ENCODE peak calls at places on chromosomes 1 and 21, in nine cellular contexts. J is right lobe of liver; X is T-helper 17 cell; U is upper lobe of right lung; M is natural killer cell; A is heart right ventricle; L is activated CD8-positive, alpha-beta T cell treated with anti-CD3 and anti-CD28 coated beads, Interleukin-2, amount 10 ng/mL, durations not matched to agents 7 days and 5 days; Y is activated T-helper 17 cell treated with anti-CD3 and anti-CD28 coated beads, Interleukin-2, amount 50 U/mL, for 72 hours; T is stimulated activated naive CD8-positive, alpha-beta T cell treated with anti-CD3 and anti-CD28 coated beads, Interleukin-15, amount 100 ng/mL, for 72 hours. S is an unnamed sample.
A peak's percentile ranks its signal among the peaks of the same experiment; 100 is the strongest.

GRCh38 chr1:203199481-203200058 is 13.1 kb upstream of the CHI3L1 start:
- ATAC-seq in A (peak; percentile 39), X (no peak), U (no peak), M (no peak), T (no peak), L (no peak), Y (no peak), J (no peak), S (no peak)

GRCh38 chr1:113035086-113035485 is 37.9 kb upstream of the LRIG2 start:
- ATAC-seq in L (no peak), J (peak; percentile 12), Y (no peak), X (no peak), M (no peak), A (no peak), T (no peak), U (no peak), S (peak; percentile 97)

GRCh38 chr1:235006132-235006721 is 122.4 kb downstream of the TOMM20 start:
- ATAC-seq in Y (no peak), J (no peak), T (peak; percentile 61), M (peak; percentile 53), X (no peak), A (no peak), L (peak; percentile 68), U (no peak), S (no peak)

GRCh38 chr21:21200103-21200938 is 202.1 kb downstream of the NCAM2 start:
- ATAC-seq in J (peak; percentile 96), X (no peak), L (peak; percentile 77), Y (peak; percentile 79), U (peak; percentile 82), M (peak; percentile 71), A (peak; percentile 92), T (peak; percentile 60), S (no peak)

GRCh38 chr1:115251856-115252255 is 86.2 kb downstream of the NGF start:
- ATAC-seq in X (no peak), U (no peak), T (no peak), A (peak; percentile 90), M (no peak), J (no peak), L (no peak), Y (no peak), S (no peak)

GRCh38 chr21:43712268-43712942 is 6.5 kb upstream of the PDXK start:
- ATAC-seq in M (no peak), T (no peak), Y (no peak), L (no peak), A (peak; percentile 54), X (no peak), U (peak; percentile 92), J (peak; percentile 61), S (peak; percentile 87)

GRCh38 chr1:77824083-77824482 is 44.6 kb downstream of the MIGA1 start:
- ATAC-seq in X (no peak), M (no peak), L (no peak), T (no peak), J (peak; percentile 57), Y (no peak), A (peak; percentile 35), U (peak; percentile 51), S (no peak)

GRCh38 chr1:150764617-150765090 is 924 bp downstream of the CTSS start:
- ATAC-seq in L (peak; percentile 52), M (peak; percentile 73), J (peak; percentile 84), A (peak; percentile 24), X (peak; percentile 65), T (peak; percentile 80), Y (peak; percentile 54), U (peak; percentile 51), S (peak; percentile 35)

GRCh38 chr1:242062271-242062670 is 63.4 kb upstream of the MAP1LC3C start:
- ATAC-seq in L (no peak), X (no peak), U (peak; percentile 23), J (no peak), M (no peak), A (no peak), Y (no peak), T (no peak), S (no peak)

GRCh38 chr1:61636392-61636791 is 88.5 kb downstream of the TM2D1 start:
- ATAC-seq in X (no peak), U (no peak), A (no peak), Y (no peak), L (no peak), M (no peak), T (no peak), J (no peak), S (no peak)

GRCh38 chr1:219580019-219580676 is 32.8 kb downstream of the ZC3H11B start:
- ATAC-seq in U (no peak), M (no peak), L (no peak), Y (no peak), X (no peak), T (no peak), J (peak; percentile 91), A (no peak), S (no peak)

GRCh38 chr1:19733615-19734014 is 66.1 kb downstream of the TMCO4 start:
- ATAC-seq in U (no peak), T (no peak), X (no peak), J (no peak), Y (no peak), L (no peak), A (no peak), M (no peak), S (no peak)

GRCh38 chr1:53122194-53122846 is 20.1 kb downstream of the SLC1A7 start:
- ATAC-seq in M (no peak), T (no peak), Y (no peak), U (peak; percentile 49), X (no peak), J (no peak), A (peak; percentile 69), L (no peak), S (no peak)

GRCh38 chr1:228986093-228986904 is 251.0 kb downstream of the RHOU start:
- ATAC-seq in J (peak; percentile 15), Y (no peak), X (no peak), L (no peak), M (no peak), U (peak; percentile 11), T (no peak), A (peak; percentile 47), S (no peak)

GRCh38 chr1:52814465-52814864 is 28.1 kb upstream of the ZYG11A start:
- ATAC-seq in M (no peak), X (no peak), J (peak; percentile 93), U (peak; percentile 87), A (no peak), Y (no peak), L (no peak), T (no peak), S (no peak)

GRCh38 chr1:63593303-63593886 is at the start of gene PGM1:
- ATAC-seq in M (peak; percentile 81), J (peak; percentile 77), Y (peak; percentile 84), U (peak; percentile 86), A (peak; percentile 89), L (peak; percentile 85), T (peak; percentile 90), X (peak; percentile 86), S (peak; percentile 89)